ENCODE peak calls at places on chromosome 2, in nine cellular contexts. E, Q, V, Z, X, Y, P, J and I are unnamed samples.

GRCh38 chr2:124049136-124049535 is 24.0 kb downstream of the CNTNAP5 start:
- DNase-seq in J (no peak), Q (no peak), P (no peak), E (no peak), X (no peak), V (no peak), Z (no peak), Y (no peak), I (no peak)

GRCh38 chr2:237020086-237020485 is 65.6 kb upstream of the COPS8 start:
- DNase-seq in Q (no peak), P (no peak), X (no peak), J (no peak), E (no peak), Z (no peak), V (no peak), Y (no peak), I (no peak)

GRCh38 chr2:64192570-64193192 is 48.5 kb upstream of the PELI1 start:
- DNase-seq in Z (no peak), J (no peak), E (no peak), V (no peak), P (no peak), Y (no peak), Q (no peak), X (no peak), I (no peak)

GRCh38 chr2:175964195-175964594 is 37.9 kb downstream of the LNPK start:
- DNase-seq in X (no peak), J (no peak), V (no peak), E (no peak), Y (no peak), Q (no peak), Z (no peak), P (peak), I (no peak)

GRCh38 chr2:62475172-62476011 is 30.6 kb downstream of the TMEM17 start:
- DNase-seq in X (no peak), P (no peak), Z (no peak), J (no peak), Y (no peak), E (no peak), Q (no peak), V (no peak), I (no peak)

GRCh38 chr2:205768341-205768740 is 86.0 kb downstream of the NRP2 start:
- DNase-seq in P (no peak), Y (no peak), V (no peak), E (no peak), Q (no peak), X (no peak), Z (no peak), J (no peak), I (no peak)

GRCh38 chr2:218389333-218390150 is 7.5 kb downstream of the SLC11A1 start:
- DNase-seq in Y (no peak), Z (no peak), J (no peak), V (no peak), E (no peak), Q (no peak), X (no peak), P (no peak), I (no peak)

GRCh38 chr2:213411582-213412289 is 127.5 kb downstream of the SPAG16 start:
- DNase-seq in Q (no peak), J (no peak), Z (no peak), E (no peak), X (no peak), P (peak), V (no peak), Y (no peak), I (no peak)

GRCh38 chr2:162123806-162124758 is 28.0 kb downstream of the GCG start:
- DNase-seq in Y (no peak), X (no peak), Z (no peak), E (no peak), Q (no peak), V (no peak), J (no peak), P (peak), I (no peak)

GRCh38 chr2:198953328-198953727 is 504.4 kb downstream of the SATB2 start:
- DNase-seq in Z (no peak), Y (no peak), E (no peak), X (no peak), V (no peak), J (no peak), Q (no peak), P (no peak), I (no peak)

GRCh38 chr2:198961555-198961954 is 496.2 kb downstream of the SATB2 start:
- DNase-seq in J (no peak), X (no peak), E (no peak), Z (no peak), P (peak), Q (no peak), Y (no peak), V (no peak), I (no peak)

DNA sequence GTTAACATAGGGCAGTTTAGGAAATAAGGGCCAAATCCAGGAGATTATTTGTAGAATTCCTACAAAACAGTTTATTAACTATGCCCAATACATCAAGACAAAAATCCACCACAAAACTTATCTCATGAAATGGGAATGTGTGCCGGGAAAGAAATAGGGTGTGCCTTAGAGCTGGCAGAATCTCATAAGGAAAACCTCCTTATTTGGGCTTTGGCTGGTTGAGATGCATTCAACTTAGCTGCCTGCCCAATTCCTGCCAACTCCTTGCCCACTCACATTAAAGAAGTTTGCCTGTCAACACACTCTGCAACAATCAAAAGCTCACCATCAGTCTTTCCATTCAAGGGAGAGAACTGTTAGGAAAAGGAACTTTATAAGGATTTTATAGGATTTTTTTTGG is 500.6 kb downstream of the SATB2 start:
- DNase-seq in P (no peak), Y (no peak), V (no peak), J (no peak), Z (no peak), Q (no peak), E (no peak), X (no peak), I (no peak)
- TF ChIP-seq POLR2A in P (no peak), Y (no peak), V (no peak), J (no peak), Z (no peak), Q (no peak), E (no peak), X (no peak), I (no peak)

DNA sequence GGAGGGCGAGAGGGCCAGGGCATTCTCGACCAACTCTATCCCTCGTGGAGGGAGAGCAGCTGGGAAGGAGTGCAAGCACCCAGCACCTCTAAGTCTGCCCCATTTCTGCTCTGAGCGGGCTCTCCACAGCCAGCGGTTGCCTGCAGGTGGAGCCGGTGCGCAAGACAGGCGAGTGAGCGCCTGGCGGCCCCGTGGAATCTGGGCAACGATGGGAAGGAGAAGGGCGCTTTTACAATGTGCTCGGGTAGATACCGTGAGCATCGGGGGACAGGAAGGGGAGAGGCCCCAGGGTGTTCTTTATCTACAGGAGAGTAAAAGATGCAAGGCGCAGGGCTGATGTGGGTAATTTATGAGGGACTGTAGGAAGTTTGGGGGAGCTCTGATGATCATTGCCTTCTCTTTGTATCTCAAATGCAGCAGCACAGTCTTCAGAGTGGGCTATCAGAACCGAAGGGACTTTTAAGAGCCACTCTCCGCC is 867 bp upstream of the TTL start:
- DNase-seq in Y (peak), P (peak), Z (peak), V (peak), X (no peak), E (peak), J (peak), Q (peak), I (peak)
- TF ChIP-seq POLR2A in Y (no peak), P (peak), Z (no peak), V (no peak), X (no peak), E (no peak), J (no peak), Q (no peak), I (no peak)

DNA sequence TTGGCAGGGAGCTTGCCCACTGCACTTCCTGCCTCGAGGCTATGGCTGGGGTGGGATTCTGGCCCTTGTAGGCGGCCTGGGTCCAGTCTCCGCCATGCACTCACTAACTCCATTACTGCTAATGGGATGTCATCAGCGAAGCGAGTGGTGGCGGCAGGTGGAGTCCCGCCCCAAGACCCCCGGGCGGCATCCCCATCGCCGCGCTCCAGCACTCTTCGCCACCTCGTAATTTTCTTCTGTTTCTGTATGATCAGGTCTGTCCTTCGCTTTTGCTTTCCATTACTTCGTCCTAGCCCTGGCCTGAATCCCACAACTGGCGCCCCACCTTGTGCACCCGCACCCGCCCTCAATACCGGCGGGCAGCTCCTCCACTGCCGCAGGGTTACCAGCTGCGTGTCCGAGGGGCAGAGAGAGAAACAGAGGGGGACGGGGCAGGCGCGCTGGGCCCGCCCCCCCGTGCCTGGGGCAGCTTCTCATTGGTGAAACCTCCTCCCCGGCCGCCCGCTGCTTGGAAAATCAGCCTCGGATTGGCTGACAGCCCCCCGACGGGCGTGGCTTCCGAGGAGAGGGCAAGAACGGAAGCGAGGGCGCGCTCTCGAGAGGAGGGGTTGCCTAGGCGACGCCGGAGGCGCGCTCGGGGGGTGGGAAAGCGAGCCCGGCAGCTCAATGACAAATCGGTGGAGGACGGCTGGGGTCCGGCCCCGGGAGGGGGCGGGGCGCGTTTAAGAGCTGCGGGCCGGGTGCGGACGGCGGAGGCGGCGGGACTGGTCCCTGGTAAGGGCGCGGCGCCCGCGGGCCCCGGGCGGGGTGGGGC is at the start of gene RALB:
- DNase-seq in E (peak), X (peak), Q (peak), Y (peak), J (peak), V (peak), P (peak), Z (peak), I (peak)
- TF ChIP-seq POLR2A in E (peak), X (no peak), Q (no peak), Y (no peak), J (peak), V (no peak), P (peak), Z (peak), I (peak)

DNA sequence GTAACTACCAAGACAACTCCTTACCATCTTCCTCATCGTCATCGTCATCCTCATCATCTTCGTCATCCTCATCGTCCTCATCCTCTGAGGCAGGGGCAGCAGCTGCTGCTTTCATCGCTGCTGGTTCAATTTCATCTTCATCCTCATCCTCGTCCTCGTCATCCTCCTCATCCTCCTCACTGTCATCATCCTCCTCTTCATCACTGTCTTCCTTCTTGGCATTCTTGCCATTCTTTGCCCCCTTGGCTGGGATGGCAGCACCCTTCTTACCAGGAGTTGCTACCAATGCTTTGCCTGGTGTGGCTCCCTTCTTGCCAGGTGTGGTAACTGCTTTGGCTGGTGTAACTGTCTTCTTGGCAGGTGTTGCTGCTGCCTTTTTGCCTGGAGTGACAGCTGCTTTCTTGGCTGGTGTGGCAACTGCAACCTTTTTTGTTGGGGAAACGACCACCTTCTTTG is 2.7 kb downstream of the NCL start:
- DNase-seq in J (no peak), Z (no peak), Y (no peak), E (no peak), Q (no peak), X (no peak), P (no peak), V (no peak), I (no peak)
- TF ChIP-seq POLR2A in J (no peak), Z (no peak), Y (no peak), E (no peak), Q (no peak), X (peak), P (no peak), V (no peak), I (no peak)